ENCODE peak calls at places on chromosomes 12 and 14, in five cellular contexts. V, R, A, O and X are unnamed samples.

GRCh38 chr12:101298426-101298825 is 18.5 kb downstream of the UTP20 start:
- DNase-seq in V (peak; percentile 65), R (no peak), A (peak; percentile 7), O (no peak), X (peak; percentile 84)

GRCh38 chr12:52006726-52007157 is at the start of gene TAMALIN:
- DNase-seq in V (peak; percentile 83), R (peak; percentile 57), A (peak; percentile 87), O (peak; percentile 63), X (peak; percentile 65)

GRCh38 chr14:23093993-23094665 is 807 bp downstream of the ACIN1 start:
- DNase-seq in V (peak; percentile 34), R (no peak), A (no peak), O (no peak), X (no peak)

GRCh38 chr14:21643407-21643806 is 8.7 kb upstream of the OR10G2 start:
- DNase-seq in V (no peak), R (no peak), A (no peak), O (no peak), X (no peak)

GRCh38 chr12:110744697-110745264 is 2.1 kb upstream of the PPP1CC start:
- DNase-seq in V (peak; percentile 36), R (no peak), A (no peak), O (no peak), X (no peak)

GRCh38 chr14:103078420-103078749 is 5.6 kb upstream of the LBHD2 start:
- DNase-seq in V (peak; percentile 91), R (peak; percentile 45), A (peak; percentile 88), O (peak; percentile 58), X (peak; percentile 79)

GRCh38 chr12:130761537-130762318 is 45.6 kb upstream of the RIMBP2 start:
- DNase-seq in V (peak; percentile 73), R (peak; percentile 14), A (peak; percentile 64), O (peak; percentile 49), X (peak; percentile 53)

GRCh38 chr12:59396519-59396918 is 199.3 kb upstream of the SLC16A7 start:
- DNase-seq in V (no peak), R (no peak), A (no peak), O (no peak), X (no peak)

GRCh38 chr12:48800971-48801370 is 12.1 kb upstream of the ADCY6 start:
- DNase-seq in V (no peak), R (no peak), A (no peak), O (no peak), X (no peak)

GRCh38 chr12:62618319-62618718 is 151.7 kb downstream of the MON2 start:
- DNase-seq in V (no peak), R (no peak), A (peak; percentile 54), O (no peak), X (no peak)

GRCh38 chr12:108271951-108272729 is 67.0 kb downstream of the CMKLR1 start:
- DNase-seq in V (no peak), R (no peak), A (no peak), O (no peak), X (no peak)

GRCh38 chr12:42309996-42310395 is 15.9 kb downstream of the ZCRB1 start:
- DNase-seq in V (no peak), R (no peak), A (no peak), O (no peak), X (no peak)

GRCh38 chr14:22422238-22422637 is 166.8 kb downstream of the DAD1 start:
- DNase-seq in V (no peak), R (no peak), A (no peak), O (no peak), X (no peak)

GRCh38 chr12:5201554-5202243 is 158.0 kb downstream of the KCNA5 start:
- DNase-seq in V (no peak), R (no peak), A (no peak), O (no peak), X (no peak)

GRCh38 chr12:113934060-113934829 is 31.9 kb downstream of the RBM19 start:
- DNase-seq in V (no peak), R (no peak), A (peak; percentile 28), O (no peak), X (no peak)

GRCh38 chr12:77640356-77640755 is 190.3 kb upstream of the NAV3 start:
- DNase-seq in V (no peak), R (no peak), A (no peak), O (no peak), X (no peak)

GRCh38 chr12:6430124-6430989 is 14.4 kb upstream of the CD27 start:
- DNase-seq in V (peak; percentile 97), R (no peak), A (peak; percentile 95), O (no peak), X (peak; percentile 100)

GRCh38 chr12:84046869-84047268 is 865.7 kb downstream of the SLC6A15 start:
- DNase-seq in V (no peak), R (no peak), A (no peak), O (no peak), X (no peak)

GRCh38 chr12:121253638-121254335 is 42.7 kb downstream of the CAMKK2 start:
- DNase-seq in V (no peak), R (no peak), A (no peak), O (no peak), X (no peak)

GRCh38 chr14:91731018-91731417 is 868 bp downstream of the CATSPERB start:
- DNase-seq in V (no peak), R (no peak), A (no peak), O (no peak), X (no peak)

GRCh38 chr14:59705866-59706265 is 129.3 kb upstream of the CCDC175 start:
- DNase-seq in V (no peak), R (no peak), A (no peak), O (no peak), X (no peak)

GRCh38 chr12:59698599-59698998 is 102.8 kb downstream of the SLC16A7 start:
- DNase-seq in V (peak; percentile 91), R (no peak), A (no peak), O (no peak), X (peak; percentile 91)

GRCh38 chr12:93572712-93573551 is 457 bp downstream of the SOCS2 start:
- DNase-seq in V (peak; percentile 70), R (no peak), A (peak; percentile 62), O (no peak), X (peak; percentile 22)

GRCh38 chr14:77007339-77007974 is 21.1 kb downstream of the IRF2BPL start:
- DNase-seq in V (no peak), R (no peak), A (no peak), O (no peak), X (no peak)